ENCODE peak calls at places on chromosomes 13 and 19, in four cellular contexts. M is RWPE1; S is CD4-positive, alpha-beta memory T cell; I is CD8-positive, alpha-beta T cell. U is an unnamed sample.

GRCh38 chr13:28494861-28495585 is at the start of gene FLT1:
- DNase-seq in S (peak), M (no peak), I (no peak), U (no peak)

GRCh38 chr19:45514376-45515051 is 7.2 kb downstream of the VASP start:
- DNase-seq in M (no peak), S (no peak), I (no peak), U (no peak)

GRCh38 chr13:93965587-93965986 is 513.9 kb downstream of the DCT start:
- DNase-seq in I (no peak), M (no peak), S (no peak), U (no peak)

GRCh38 chr19:5580116-5580515 is 12.4 kb upstream of the TINCR start:
- DNase-seq in I (no peak), S (no peak), M (no peak), U (no peak)

GRCh38 chr13:112708560-112709240 is 18.9 kb downstream of the ATP11A start:
- DNase-seq in M (no peak), I (no peak), S (no peak), U (no peak)

GRCh38 chr19:44776402-44777096 is 1.1 kb upstream of the CBLC start:
- DNase-seq in I (no peak), M (peak), S (no peak), U (no peak)

GRCh38 chr13:52850396-52851152 is 2.1 kb upstream of the PCDH8 start:
- DNase-seq in I (no peak), S (peak), M (peak), U (no peak)

GRCh38 chr19:39390460-39390758 is 497 bp downstream of the PAF1 start:
- DNase-seq in I (no peak), S (no peak), M (peak), U (peak)

GRCh38 chr19:48627865-48628314 is 8.6 kb downstream of the SPHK2 start:
- DNase-seq in I (no peak), M (no peak), S (no peak), U (no peak)

GRCh38 chr19:2722541-2723344 is 1.6 kb upstream of the DIRAS1 start:
- DNase-seq in I (no peak), M (peak), S (no peak), U (no peak)

GRCh38 chr19:53875602-53876340 is 6.2 kb upstream of the PRKCG start:
- DNase-seq in I (no peak), M (no peak), S (no peak), U (no peak)

GRCh38 chr19:48926909-48927308 is 6.6 kb upstream of the DHDH start:
- DNase-seq in S (peak), I (no peak), M (peak), U (no peak)

GRCh38 chr19:28883241-28883693 is 329.7 kb downstream of the UQCRFS1 start:
- DNase-seq in M (no peak), I (no peak), S (no peak), U (no peak)

GRCh38 chr13:114070098-114070799 is 62.2 kb downstream of the RASA3 start:
- DNase-seq in I (no peak), S (no peak), M (no peak), U (no peak)

GRCh38 chr19:48023011-48023410 is 20.9 kb downstream of the CABP5 start:
- DNase-seq in M (no peak), S (no peak), I (no peak), U (no peak)

GRCh38 chr19:3167533-3168272 is 10.9 kb upstream of the S1PR4 start:
- DNase-seq in M (no peak), I (no peak), S (no peak), U (no peak)

GRCh38 chr19:52923782-52924593 is 760 bp upstream of the ZNF888 start:
- DNase-seq in S (no peak), I (no peak), M (no peak), U (no peak)

GRCh38 chr19:8132858-8133458 is 16.4 kb downstream of the FBN3 start:
- DNase-seq in S (no peak), I (no peak), M (no peak), U (no peak)

GRCh38 chr13:113810640-113811039 is 51.6 kb downstream of the TMEM255B start:
- DNase-seq in I (no peak), M (no peak), S (no peak), U (no peak)

GRCh38 chr19:53824134-53824611 is at the start of gene NLRP12:
- DNase-seq in M (no peak), I (no peak), S (no peak), U (no peak)

GRCh38 chr13:70310720-70311119 is 202.5 kb upstream of the KLHL1 start:
- DNase-seq in I (no peak), S (no peak), M (peak), U (no peak)

GRCh38 chr13:111140562-111141105 is 25.5 kb downstream of the ARHGEF7 start:
- DNase-seq in M (no peak), I (no peak), S (no peak), U (no peak)

GRCh38 chr19:44809856-44810554 is 1.1 kb downstream of the BCAM start:
- DNase-seq in M (peak), I (no peak), S (no peak), U (no peak)

GRCh38 chr19:15776991-15777787 is 10.3 kb upstream of the OR10H5 start:
- DNase-seq in S (no peak), I (no peak), M (no peak), U (no peak)

GRCh38 chr13:59906413-59907027 is 257.2 kb downstream of the DIAPH3 start:
- DNase-seq in M (peak), S (no peak), I (no peak), U (no peak)

GRCh38 chr13:98459721-98460370 is 117.1 kb downstream of the STK24 start:
- DNase-seq in I (no peak), M (no peak), S (no peak), U (no peak)

GRCh38 chr13:24738366-24738847 is 25.6 kb upstream of the RNF17 start:
- DNase-seq in I (no peak), M (no peak), S (no peak), U (no peak)

GRCh38 chr13:104980571-104980970 is 1554.9 kb downstream of the EFNB2 start:
- DNase-seq in M (no peak), I (no peak), S (no peak), U (no peak)

GRCh38 chr19:917323-918151 is at the start of gene KISS1R:
- DNase-seq in I (no peak), M (no peak), S (no peak), U (no peak)

GRCh38 chr13:67238277-67238859 is 8.2 kb upstream of the PCDH9 start:
- DNase-seq in I (no peak), S (peak), M (peak), U (no peak)

GRCh38 chr13:52955505-52955904 is 73.1 kb upstream of the OLFM4 start:
- DNase-seq in S (no peak), I (no peak), M (no peak), U (no peak)

GRCh38 chr13:50340566-50341287 is 325.5 kb downstream of the KCNRG start:
- DNase-seq in M (no peak), S (no peak), I (no peak), U (no peak)

GRCh38 chr19:29735821-29736220 is 20.8 kb upstream of the C19orf12 start:
- DNase-seq in S (no peak), M (no peak), I (no peak), U (no peak)

GRCh38 chr13:53545340-53545941 is 516.8 kb downstream of the OLFM4 start:
- DNase-seq in S (no peak), I (no peak), M (no peak), U (no peak)

GRCh38 chr19:41413947-41414346 is 13.2 kb downstream of the B3GNT8 start:
- DNase-seq in I (no peak), S (no peak), M (no peak), U (no peak)

GRCh38 chr13:97194473-97194872 is 27.7 kb upstream of the MBNL2 start:
- DNase-seq in I (no peak), S (no peak), M (peak), U (no peak)

GRCh38 chr13:110479648-110480047 is 81.9 kb downstream of the RAB20 start:
- DNase-seq in M (no peak), S (no peak), I (no peak), U (no peak)

GRCh38 chr13:113897161-113897560 is 33.3 kb upstream of the GAS6 start:
- DNase-seq in M (peak), I (no peak), S (no peak), U (no peak)

GRCh38 chr19:6392219-6393073 is 518 bp downstream of the GTF2F1 start:
- DNase-seq in S (peak), I (no peak), M (no peak), U (no peak)